ENCODE peak calls at places on chromosomes 6 and 20, in four cellular contexts. B, G, I and P are unnamed samples.

GRCh38 chr6:2450546-2450945 is 205.1 kb upstream of the GMDS start:
- DNase-seq in B (peak; percentile 82), G (no peak), I (peak; percentile 28), P (no peak)

GRCh38 chr6:130602151-130602770 is 224.9 kb upstream of the SMLR1 start:
- DNase-seq in B (no peak), G (peak; percentile 92), I (peak; percentile 76), P (peak; percentile 81)

GRCh38 chr20:24762371-24762770 is 186.7 kb upstream of the CST7 start:
- DNase-seq in B (no peak), G (no peak), I (no peak), P (no peak)

GRCh38 chr6:89612121-89612520 is 26.4 kb downstream of the LYRM2 start:
- DNase-seq in B (no peak), G (no peak), I (no peak), P (no peak)

GRCh38 chr6:145729887-145730286 is 5.4 kb downstream of the EPM2A start:
- DNase-seq in B (no peak), G (no peak), I (no peak), P (no peak)

GRCh38 chr6:74519172-74519571 is 686.7 kb downstream of the COL12A1 start:
- DNase-seq in B (no peak), G (peak; percentile 36), I (peak; percentile 67), P (no peak)

GRCh38 chr6:88588938-88589337 is 374.5 kb downstream of the RNGTT start:
- DNase-seq in B (no peak), G (no peak), I (no peak), P (no peak)

GRCh38 chr6:82277686-82278085 is 30.1 kb upstream of the IBTK start:
- DNase-seq in B (no peak), G (no peak), I (no peak), P (no peak)

GRCh38 chr6:24923885-24924401 is 11.8 kb downstream of the RIPOR2 start:
- DNase-seq in B (no peak), G (no peak), I (no peak), P (no peak)

GRCh38 chr6:137240168-137240567 is 21.0 kb upstream of the IFNGR1 start:
- DNase-seq in B (peak; percentile 26), G (peak; percentile 88), I (peak; percentile 95), P (peak; percentile 59)

GRCh38 chr6:168985705-168986104 is 267.9 kb downstream of the THBS2 start:
- DNase-seq in B (no peak), G (no peak), I (no peak), P (no peak)

GRCh38 chr20:37517371-37517748 is 3.7 kb upstream of the NNAT start:
- DNase-seq in B (peak; percentile 7), G (no peak), I (no peak), P (no peak)

GRCh38 chr6:83708970-83709747 is at the start of gene SNAP91:
- DNase-seq in B (no peak), G (no peak), I (peak; percentile 22), P (no peak)

GRCh38 chr20:29874476-29875202 is 1382.8 kb upstream of the DEFB115 start:
- DNase-seq in B (no peak), G (no peak), I (no peak), P (no peak)

GRCh38 chr20:35568645-35569044 is 26.8 kb downstream of the ERGIC3 start:
- DNase-seq in B (peak; percentile 27), G (no peak), I (no peak), P (no peak)

GRCh38 chr20:48405909-48406308 is 421.9 kb downstream of the PREX1 start:
- DNase-seq in B (no peak), G (no peak), I (no peak), P (no peak)

GRCh38 chr20:38473353-38473795 is 731 bp downstream of the RALGAPB start:
- DNase-seq in B (no peak), G (no peak), I (peak; percentile 36), P (no peak)

GRCh38 chr6:116381000-116381399 is 10.3 kb downstream of the DSE start:
- DNase-seq in B (peak; percentile 29), G (no peak), I (peak; percentile 77), P (no peak)

GRCh38 chr20:33789109-33789857 is 21.9 kb upstream of the CHMP4B start:
- DNase-seq in B (peak; percentile 93), G (peak; percentile 59), I (peak; percentile 96), P (peak; percentile 96)

GRCh38 chr20:8287328-8287727 is 155.3 kb downstream of the PLCB1 start:
- DNase-seq in B (no peak), G (no peak), I (no peak), P (no peak)

GRCh38 chr6:3766219-3766618 is 14.7 kb upstream of the PXDC1 start:
- DNase-seq in B (no peak), G (peak; percentile 26), I (peak; percentile 32), P (no peak)

GRCh38 chr20:41047975-41048305 is 19.3 kb downstream of the TOP1 start:
- DNase-seq in B (no peak), G (no peak), I (peak; percentile 44), P (no peak)

GRCh38 chr20:14189794-14190402 is 147.5 kb downstream of the FLRT3 start:
- DNase-seq in B (no peak), G (no peak), I (peak; percentile 37), P (no peak)

GRCh38 chr6:130575971-130576370 is 210.2 kb downstream of the TMEM200A start:
- DNase-seq in B (peak; percentile 23), G (no peak), I (no peak), P (no peak)

GRCh38 chr6:39083111-39083702 is 31.8 kb downstream of the SAYSD1 start:
- DNase-seq in B (no peak), G (no peak), I (no peak), P (no peak)

GRCh38 chr6:30325873-30326445 is 768 bp upstream of the TRIM39 start:
- DNase-seq in B (no peak), G (no peak), I (no peak), P (no peak)

GRCh38 chr6:82022614-82023102 is 224.9 kb downstream of the IBTK start:
- DNase-seq in B (no peak), G (no peak), I (peak; percentile 74), P (peak; percentile 95)

GRCh38 chr6:25582101-25582500 is 69.9 kb upstream of the SCGN start:
- DNase-seq in B (no peak), G (no peak), I (no peak), P (no peak)

GRCh38 chr6:53391170-53391569 is 42.4 kb upstream of the ELOVL5 start:
- DNase-seq in B (no peak), G (no peak), I (peak; percentile 25), P (no peak)

GRCh38 chr20:11186301-11187008 is 512.7 kb upstream of the JAG1 start:
- DNase-seq in B (no peak), G (no peak), I (no peak), P (peak; percentile 47)

GRCh38 chr20:11181964-11182363 is 508.2 kb upstream of the JAG1 start:
- DNase-seq in B (no peak), G (no peak), I (no peak), P (no peak)

GRCh38 chr20:11178946-11179654 is 505.3 kb upstream of the JAG1 start:
- DNase-seq in B (no peak), G (no peak), I (peak; percentile 44), P (peak; percentile 82)

GRCh38 chr20:11180186-11180585 is 506.4 kb upstream of the JAG1 start:
- DNase-seq in B (no peak), G (no peak), I (no peak), P (no peak)

GRCh38 chr20:11182715-11183114 is 508.9 kb upstream of the JAG1 start:
- DNase-seq in B (no peak), G (no peak), I (peak; percentile 39), P (no peak)
- TF ChIP-seq CTCF in B (no peak), G (no peak), I (no peak), P (no peak)

DNA sequence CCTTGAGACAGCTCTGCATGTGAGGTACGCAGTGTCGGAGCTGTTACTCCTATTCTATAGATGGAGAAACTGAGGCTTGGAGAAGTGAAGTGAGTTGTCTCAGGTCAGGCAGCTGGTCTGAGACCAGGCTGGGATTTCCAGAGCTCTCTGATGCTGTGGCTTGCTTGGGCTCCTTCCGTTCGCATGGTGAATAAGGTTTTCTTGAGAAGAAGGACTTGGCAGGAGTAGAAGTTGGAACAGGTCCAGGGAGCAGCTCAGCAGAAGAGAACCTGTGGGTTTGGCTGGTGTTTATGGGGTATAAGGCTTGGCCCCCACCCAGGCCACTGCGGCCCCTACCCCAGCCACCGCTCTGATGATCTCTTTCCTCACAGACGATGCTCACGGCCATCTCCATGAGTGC is 7.4 kb downstream of the SLC12A5 start:
- DNase-seq in B (no peak), G (no peak), I (no peak), P (no peak)
- H3K4me3 ChIP-seq in B (no peak overlapping the region), G (no peak overlapping the region), I (no peak overlapping the region), P (no peak overlapping the region)

GRCh38 chr6:160275511-160276003 is 16.9 kb upstream of the SLC22A2 start:
- DNase-seq in B (no peak), G (no peak), I (no peak), P (no peak)
- TF ChIP-seq CTCF in B (no peak), G (no peak), I (no peak), P (no peak)

GRCh38 chr6:100889351-100889750 is 8.2 kb upstream of the ASCC3 start:
- DNase-seq in B (no peak), G (no peak), I (no peak), P (no peak)
- H3K4me3 ChIP-seq in B (no peak overlapping the region), G (no peak overlapping the region), I (no peak overlapping the region), P (no peak overlapping the region)

DNA sequence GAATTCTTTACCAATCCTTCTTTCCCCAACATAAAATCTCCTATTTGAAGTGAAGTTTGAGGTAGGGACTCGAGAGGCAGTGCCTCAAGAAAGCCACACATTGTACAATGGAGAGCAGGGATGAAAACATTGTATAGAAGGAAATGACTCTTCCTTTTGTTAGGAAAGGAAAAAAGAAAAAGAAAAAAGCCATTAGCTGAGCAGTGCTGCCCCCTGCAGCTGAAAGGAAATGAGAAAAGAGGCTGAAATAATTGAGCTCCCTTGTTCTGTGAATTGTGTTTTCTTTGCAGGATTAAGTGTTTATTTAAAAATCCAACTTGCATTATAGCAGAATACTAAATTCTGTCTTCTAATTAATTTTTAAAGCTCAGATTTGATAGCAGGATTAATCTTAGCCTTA is 162.9 kb upstream of the SASH1 start:
- DNase-seq in B (no peak), G (no peak), I (peak; percentile 41), P (no peak)
- TF ChIP-seq CTCF in B (peak; percentile 31), G (peak; percentile 65), I (peak; percentile 72), P (peak; percentile 78)

DNA sequence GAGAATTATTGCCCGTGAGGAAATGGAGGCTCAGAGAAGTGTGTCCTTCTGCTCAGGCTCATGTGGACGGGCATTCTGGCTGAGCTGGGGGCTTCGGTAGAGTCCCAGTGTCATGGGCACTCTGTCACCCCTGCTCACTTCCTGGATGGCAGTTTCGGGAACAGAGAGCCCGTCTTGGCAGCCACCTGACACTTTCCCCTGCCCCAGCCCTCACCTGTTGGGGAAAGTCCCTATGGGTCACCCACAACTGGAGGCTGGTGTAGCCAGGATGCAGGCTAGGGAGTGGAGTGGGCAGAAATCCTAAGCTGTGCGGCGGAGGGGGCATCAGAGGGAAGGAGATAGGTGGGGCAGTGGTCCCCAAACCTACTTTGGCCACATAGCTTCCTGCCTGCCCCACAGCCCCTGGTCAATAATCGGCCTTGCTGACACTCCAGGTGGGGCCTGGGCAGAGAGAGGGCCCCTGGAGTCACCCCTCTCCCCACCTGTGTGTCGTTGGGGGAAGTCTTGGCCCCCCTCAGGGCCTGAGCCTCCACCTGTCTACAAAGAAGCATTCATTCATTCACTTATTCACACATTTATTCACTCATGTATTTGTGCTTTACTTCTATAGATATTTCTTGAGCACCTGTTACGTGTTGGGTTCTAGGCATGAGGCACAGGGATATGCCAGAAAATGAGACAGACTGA is 40.5 kb downstream of the SNAI1 start:
- DNase-seq in B (peak; percentile 23), G (no peak), I (no peak), P (no peak)
- H3K4me3 ChIP-seq in B (no peak overlapping the region), G (no peak overlapping the region), I (no peak overlapping the region), P (no peak overlapping the region)